ENCODE peak calls at places on chromosomes 4 and X, in seven cellular contexts. J, D, E, X, T, O and K are unnamed samples.

GRCh38 chr4:76087007-76087769 is 12.7 kb downstream of the ART3 start:
- DNase-seq in X (no peak), T (peak), E (peak), D (peak), J (peak), O (peak), K (no peak)

GRCh38 chr4:89639395-89639794 is 197.6 kb downstream of the SNCA start:
- DNase-seq in T (no peak), O (no peak), D (no peak), J (no peak), X (no peak), E (no peak), K (no peak)

GRCh38 chrX:148609766-148610698 is 109.6 kb downstream of the AFF2 start:
- DNase-seq in T (no peak), X (no peak), D (no peak), E (no peak), O (no peak), J (no peak), K (peak)

GRCh38 chrX:104284407-104285000 is 29.8 kb upstream of the ESX1 start:
- DNase-seq in X (no peak), O (no peak), J (no peak), T (no peak), E (no peak), D (peak), K (no peak)

GRCh38 chr4:148341980-148342800 is 100.0 kb downstream of the NR3C2 start:
- DNase-seq in E (peak), J (no peak), X (no peak), D (no peak), T (no peak), O (no peak), K (no peak)

GRCh38 chrX:75067931-75068330 is 88.2 kb downstream of the ABCB7 start:
- DNase-seq in T (no peak), E (no peak), D (peak), O (no peak), X (no peak), J (no peak), K (no peak)

GRCh38 chr4:187085339-187085738 is 361.7 kb upstream of the FAT1 start:
- DNase-seq in X (no peak), D (no peak), T (no peak), E (no peak), O (no peak), J (no peak), K (no peak)

GRCh38 chr4:161454860-161455259 is 708.9 kb downstream of the FSTL5 start:
- DNase-seq in O (no peak), X (no peak), D (no peak), J (no peak), T (no peak), E (no peak), K (no peak)

GRCh38 chr4:139144911-139145551 is 32.0 kb downstream of the ELF2 start:
- DNase-seq in E (no peak), X (no peak), J (no peak), D (no peak), O (peak), T (peak), K (no peak)

GRCh38 chrX:134241960-134242619 is 5.1 kb downstream of the CCDC160 start:
- DNase-seq in O (no peak), E (no peak), J (no peak), T (no peak), D (no peak), X (no peak), K (no peak)

GRCh38 chrX:134249231-134249630 is 12.2 kb downstream of the CCDC160 start:
- DNase-seq in D (no peak), X (no peak), O (no peak), T (no peak), J (no peak), E (no peak), K (no peak)

GRCh38 chrX:134247492-134247891 is 10.5 kb downstream of the CCDC160 start:
- DNase-seq in X (no peak), E (no peak), O (no peak), J (no peak), D (no peak), T (no peak), K (no peak)

GRCh38 chrX:134244043-134244442 is 7.1 kb downstream of the CCDC160 start:
- DNase-seq in X (no peak), O (peak), E (no peak), D (peak), T (no peak), J (no peak), K (no peak)

DNA sequence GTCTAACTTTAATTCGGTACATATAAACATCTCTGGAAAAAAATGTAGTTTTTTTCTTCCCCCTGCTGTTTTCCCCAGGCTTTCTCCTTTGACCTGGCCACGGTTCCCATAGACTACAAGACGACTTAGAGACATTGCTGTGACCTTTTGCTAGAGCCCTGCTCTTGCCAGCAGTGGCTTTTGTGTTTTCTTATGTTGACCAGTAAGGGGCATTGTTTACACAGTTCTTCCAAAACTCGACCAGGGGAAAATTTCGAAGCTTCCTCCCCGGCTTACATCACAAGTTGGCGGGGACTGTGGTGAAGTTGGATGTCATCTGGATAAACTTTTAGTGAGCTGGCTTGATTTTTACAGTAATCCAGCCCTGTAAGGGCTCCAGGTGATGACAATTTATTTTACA is 9.3 kb downstream of the CCDC160 start:
- DNase-seq in X (no peak), D (peak), T (no peak), O (no peak), E (no peak), J (no peak), K (no peak)
- TF ChIP-seq CTCF in X (no peak), D (no peak), T (no peak), O (no peak), E (no peak), J (peak), K (peak)

DNA sequence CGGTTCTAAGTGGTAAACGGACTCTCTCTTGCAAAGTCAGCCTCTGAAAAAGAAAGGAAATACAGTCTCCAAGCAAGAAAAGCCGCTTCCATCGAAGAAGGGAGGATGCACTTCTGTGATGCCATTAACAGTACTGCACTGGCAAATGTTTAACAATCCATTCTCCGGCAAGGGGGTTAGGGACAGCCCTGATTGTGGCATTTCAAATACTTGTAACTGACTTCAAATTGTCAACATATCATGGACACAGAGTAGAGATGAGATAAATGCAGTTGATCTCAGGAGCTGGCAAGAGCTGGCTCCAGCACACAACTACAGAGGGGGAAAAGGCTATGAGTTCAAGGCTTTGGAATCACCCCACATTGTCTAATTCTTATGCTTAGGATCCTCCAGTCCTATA is 146.8 kb downstream of the SLC7A11 start:
- DNase-seq in J (no peak), T (no peak), X (no peak), O (no peak), D (no peak), E (no peak), K (no peak)
- TF ChIP-seq CTCF in J (no peak), T (no peak), X (no peak), O (no peak), D (no peak), E (no peak), K (no peak)

DNA sequence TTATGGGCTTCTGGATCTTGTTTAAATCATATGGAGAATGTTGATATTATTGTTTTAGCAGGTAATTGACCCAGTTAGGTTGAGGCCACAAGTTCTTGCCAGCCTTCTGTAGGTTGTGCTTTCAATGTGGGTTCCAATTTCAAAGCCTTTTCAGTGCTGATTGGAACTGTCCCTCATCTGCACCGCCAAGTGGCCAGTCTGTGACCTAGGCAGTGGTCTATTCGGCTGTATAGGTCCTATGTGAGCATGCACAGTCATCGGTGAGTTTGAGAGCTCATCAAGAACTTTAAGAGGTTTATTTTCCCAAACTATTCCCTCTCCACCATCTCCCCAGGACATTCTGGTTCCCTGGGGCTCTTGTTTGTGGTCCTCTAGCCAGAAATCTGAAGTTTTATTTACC is 35.7 kb downstream of the DDX53 start:
- DNase-seq in T (no peak), O (no peak), J (no peak), X (no peak), D (no peak), E (no peak), K (no peak)
- TF ChIP-seq CTCF in T (no peak), O (no peak), J (no peak), X (no peak), D (no peak), E (no peak), K (no peak)

GRCh38 chr4:57553695-57554094 is 443.5 kb upstream of the IGFBP7 start:
- DNase-seq in J (no peak), T (no peak), X (no peak), E (no peak), D (no peak), O (no peak), K (no peak)
- TF ChIP-seq CTCF in J (no peak), T (no peak), X (no peak), E (no peak), D (no peak), O (no peak), K (no peak)

DNA sequence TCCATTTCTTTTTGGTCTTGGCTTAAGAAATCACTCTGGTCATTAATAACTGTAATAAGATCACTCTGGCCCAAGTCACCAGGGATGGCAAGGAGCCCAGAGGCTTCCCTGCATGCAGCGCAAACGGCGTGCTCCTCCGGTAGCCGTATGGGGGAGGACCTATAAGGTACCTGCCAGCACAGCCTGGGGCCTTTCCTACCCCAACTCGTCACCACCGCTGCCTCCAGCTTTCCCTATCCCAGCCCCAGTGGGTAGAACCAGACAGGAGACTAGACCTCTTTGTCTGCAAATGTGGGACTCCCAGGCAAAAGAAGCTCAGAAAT is 25.9 kb downstream of the HAND2 start:
- DNase-seq in J (no peak), E (no peak), D (peak), O (peak), T (no peak), X (no peak), K (no peak)
- TF ChIP-seq CTCF in J (no peak), E (no peak), D (no peak), O (no peak), T (no peak), X (no peak), K (no peak)

GRCh38 chr4:2459589-2460349 is 9.1 kb upstream of the RNF4 start:
- DNase-seq in J (peak), O (no peak), X (no peak), D (no peak), T (no peak), E (no peak), K (no peak)

GRCh38 chr4:2461246-2461960 is 7.5 kb upstream of the RNF4 start:
- DNase-seq in D (no peak), T (no peak), X (no peak), J (peak), E (no peak), O (no peak), K (no peak)

GRCh38 chr4:2462992-2463762 is 5.7 kb upstream of the RNF4 start:
- DNase-seq in T (no peak), J (no peak), D (no peak), O (no peak), X (no peak), E (no peak), K (no peak)

GRCh38 chr4:2465032-2465431 is 3.9 kb upstream of the RNF4 start:
- DNase-seq in E (no peak), O (no peak), J (peak), T (no peak), D (no peak), X (no peak), K (no peak)

DNA sequence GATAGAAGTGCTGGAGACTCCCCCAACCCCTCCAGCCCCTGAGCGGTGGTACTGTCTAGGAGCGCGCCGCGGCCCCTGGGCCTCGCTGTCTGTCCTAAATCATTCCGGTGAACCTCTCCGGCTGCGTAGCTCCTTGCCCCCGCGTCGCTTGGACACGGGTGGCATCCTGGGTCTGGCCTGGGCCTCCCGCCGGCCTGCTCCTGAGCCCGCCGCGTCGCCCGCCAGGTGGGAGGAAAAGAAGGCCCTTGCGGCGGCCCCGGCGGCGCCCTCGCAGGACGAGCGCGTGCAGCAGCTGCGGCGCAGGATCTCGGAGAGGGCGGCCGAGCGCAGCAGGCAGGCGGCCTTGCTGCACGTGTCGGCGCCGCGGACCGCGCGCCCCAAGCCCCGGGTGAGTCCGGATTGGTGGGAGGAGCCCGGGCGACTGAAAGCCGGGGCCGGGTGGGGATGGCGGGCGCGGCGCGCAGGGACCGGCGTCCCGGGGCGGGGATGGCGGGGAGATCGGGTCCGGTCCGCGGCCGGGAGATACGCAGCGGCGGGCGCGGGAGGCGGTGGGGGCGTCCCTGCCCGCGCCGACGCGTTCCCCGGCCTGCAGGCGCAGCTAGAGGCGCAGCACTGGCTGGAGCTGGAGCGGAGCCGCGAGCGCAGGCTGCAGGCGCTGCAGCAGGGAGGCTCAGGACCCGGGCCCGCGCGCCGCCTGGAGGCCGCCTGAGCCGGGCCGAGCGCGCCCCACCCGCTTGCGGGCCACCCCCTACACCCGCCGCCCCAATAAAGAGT is 6.5 kb upstream of the RNF4 start:
- DNase-seq in T (peak), E (peak), D (peak), X (peak), J (peak), O (peak), K (peak)
- TF ChIP-seq CTCF in T (peak), E (peak), D (no peak), X (peak), J (peak), O (peak), K (peak)

GRCh38 chrX:82649645-82650044 is 858.4 kb upstream of the POU3F4 start:
- DNase-seq in D (no peak), T (no peak), X (no peak), O (no peak), J (no peak), E (no peak), K (no peak)

GRCh38 chrX:82648062-82648461 is 860.0 kb upstream of the POU3F4 start:
- DNase-seq in E (no peak), J (no peak), T (no peak), D (no peak), X (no peak), O (no peak), K (no peak)
- TF ChIP-seq CTCF in E (no peak), J (no peak), T (no peak), D (peak), X (no peak), O (no peak), K (no peak)

DNA sequence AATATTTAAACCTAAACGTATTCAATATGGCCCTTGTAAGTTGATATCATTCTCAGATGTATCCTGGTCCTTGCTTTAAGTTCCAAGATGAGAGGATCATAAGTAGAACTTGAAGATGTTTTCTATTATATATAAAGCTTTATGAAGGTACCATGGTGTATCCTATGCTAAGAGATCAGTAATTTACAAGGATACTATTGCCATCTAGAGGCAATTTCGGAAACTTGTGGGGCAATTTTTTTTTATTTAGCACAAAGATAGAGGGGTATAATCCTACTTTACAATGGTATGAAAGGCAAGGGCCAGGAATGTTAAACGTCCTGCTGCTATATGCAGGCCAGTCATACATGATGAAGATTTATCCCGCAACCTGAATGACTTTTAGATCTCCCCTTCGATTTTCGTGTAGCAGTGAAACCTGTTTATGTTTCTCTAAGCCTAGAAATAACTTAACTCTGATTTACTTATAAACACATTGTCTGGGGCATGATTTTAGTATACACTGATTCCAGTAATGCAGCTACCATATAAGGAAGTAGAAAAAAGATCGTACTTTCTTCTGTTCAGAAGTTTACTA is 2.5 kb downstream of the SLC25A31 start:
- DNase-seq in O (peak), E (peak), D (peak), T (no peak), X (no peak), J (no peak), K (peak)
- TF ChIP-seq CTCF in O (peak), E (peak), D (peak), T (peak), X (peak), J (peak), K (peak)

GRCh38 chr4:141860974-141861373 is 224.6 kb downstream of the IL15 start:
- DNase-seq in X (no peak), D (no peak), J (no peak), O (no peak), T (no peak), E (no peak), K (no peak)
- TF ChIP-seq CTCF in X (no peak), D (no peak), J (no peak), O (no peak), T (no peak), E (no peak), K (no peak)